ENCODE peak calls at places on chromosomes 6 and 20, in six cellular contexts. E is upper lobe of right lung, V is AG04450, U is aorta, F is EL, O is right lobe of liver. Z is an unnamed sample.

GRCh38 chr6:160227038-160227768 is 31.4 kb downstream of the SLC22A2 start:
- DNase-seq in U (no peak), F (no peak), E (no peak), O (no peak), V (no peak), Z (no peak)

GRCh38 chr20:4488407-4489339 is 233.0 kb upstream of the PRND start:
- DNase-seq in V (peak; percentile 30), U (peak; percentile 51), F (peak; percentile 91), E (no peak), O (no peak), Z (no peak)

GRCh38 chr6:160221918-160222317 is 36.7 kb downstream of the SLC22A2 start:
- DNase-seq in U (no peak), F (no peak), E (no peak), V (no peak), O (no peak), Z (no peak)

GRCh38 chr20:50690979-50691584 is at the start of gene RIPOR3:
- DNase-seq in V (no peak), E (no peak), O (peak; percentile 42), F (peak; percentile 45), U (peak; percentile 48), Z (no peak)

GRCh38 chr20:48400009-48400408 is 427.8 kb downstream of the PREX1 start:
- DNase-seq in V (no peak), E (no peak), O (no peak), U (no peak), F (no peak), Z (no peak)

GRCh38 chr6:155646443-155646842 is 190.8 kb upstream of the NOX3 start:
- DNase-seq in F (no peak), U (no peak), V (no peak), E (no peak), O (no peak), Z (no peak)

GRCh38 chr20:49656304-49656703 is 57.4 kb downstream of the B4GALT5 start:
- DNase-seq in O (no peak), E (no peak), F (no peak), V (no peak), U (no peak), Z (no peak)

GRCh38 chr6:109296305-109296915 is 85.9 kb downstream of the CD164 start:
- DNase-seq in F (no peak), O (no peak), U (no peak), E (no peak), V (no peak), Z (no peak)

GRCh38 chr20:24382775-24383174 is 86.7 kb upstream of the SYNDIG1 start:
- DNase-seq in F (no peak), U (no peak), O (no peak), E (no peak), V (no peak), Z (no peak)

GRCh38 chr6:161091972-161092701 is 100.6 kb downstream of the MAP3K4 start:
- DNase-seq in U (no peak), O (no peak), F (peak; percentile 60), E (no peak), V (no peak), Z (no peak)

GRCh38 chr6:139879823-139880356 is 505.4 kb upstream of the CITED2 start:
- DNase-seq in U (no peak), V (no peak), O (no peak), F (no peak), E (no peak), Z (no peak)

GRCh38 chr20:48910360-48910781 is 11.1 kb upstream of the ARFGEF2 start:
- DNase-seq in O (no peak), E (no peak), V (no peak), F (no peak), U (no peak), Z (no peak)

GRCh38 chr20:4457566-4458543 is 263.9 kb upstream of the PRND start:
- DNase-seq in E (no peak), O (no peak), U (no peak), V (no peak), F (peak; percentile 28), Z (no peak)

GRCh38 chr6:36739947-36740817 is 42.6 kb downstream of the RAB44 start:
- DNase-seq in O (no peak), U (no peak), E (no peak), F (peak; percentile 50), V (no peak), Z (no peak)

GRCh38 chr20:62739581-62740285 is 31.1 kb downstream of the NTSR1 start:
- DNase-seq in V (no peak), E (peak; percentile 66), F (peak; percentile 54), O (peak; percentile 22), U (peak; percentile 52), Z (no peak)

GRCh38 chr6:152124432-152125074 is 317.1 kb downstream of the ESR1 start:
- DNase-seq in V (peak; percentile 45), E (no peak), U (no peak), F (peak; percentile 62), O (no peak), Z (peak; percentile 68)

GRCh38 chr6:31906122-31906521 is 4.2 kb upstream of the ZBTB12 start:
- DNase-seq in E (no peak), V (no peak), F (no peak), O (no peak), U (no peak), Z (no peak)

GRCh38 chr20:49781676-49782075 is 31.0 kb upstream of the SLC9A8 start:
- DNase-seq in O (no peak), V (no peak), E (no peak), F (no peak), U (no peak), Z (no peak)

GRCh38 chr6:21935142-21935541 is 341.6 kb downstream of the SOX4 start:
- DNase-seq in O (no peak), U (no peak), F (no peak), E (no peak), V (no peak), Z (no peak)

GRCh38 chr20:46055269-46055668 is 26.3 kb downstream of the SLC12A5 start:
- DNase-seq in V (no peak), F (no peak), U (no peak), E (no peak), O (no peak), Z (no peak)

GRCh38 chr6:153309666-153310065 is 178.6 kb upstream of the RGS17 start:
- DNase-seq in U (no peak), E (no peak), F (no peak), O (no peak), V (no peak), Z (no peak)

GRCh38 chr20:62887147-62887859 is 25.7 kb upstream of the TCFL5 start:
- DNase-seq in U (no peak), O (peak; percentile 61), F (peak; percentile 91), E (no peak), V (peak; percentile 82), Z (no peak)

GRCh38 chr6:34319471-34319885 is 70.7 kb upstream of the SMIM29 start:
- DNase-seq in U (no peak), V (no peak), F (no peak), E (no peak), O (no peak), Z (no peak)

GRCh38 chr6:90494067-90494773 is 92.7 kb downstream of the MAP3K7 start:
- DNase-seq in O (no peak), E (no peak), F (no peak), V (no peak), U (no peak), Z (no peak)

GRCh38 chr6:54440549-54440948 is 132.3 kb downstream of the TINAG start:
- DNase-seq in V (no peak), O (no peak), U (no peak), E (no peak), F (no peak), Z (no peak)

GRCh38 chr20:58482416-58482815 is 32.8 kb downstream of the APCDD1L start:
- DNase-seq in O (no peak), V (no peak), U (no peak), F (no peak), E (no peak), Z (peak; percentile 22)

GRCh38 chr20:60389882-60390281 is 431.7 kb downstream of the CDH26 start:
- DNase-seq in O (no peak), U (no peak), E (no peak), V (no peak), F (no peak), Z (no peak)

GRCh38 chr6:163249651-163250101 is 164.8 kb upstream of the QKI start:
- DNase-seq in E (no peak), O (no peak), V (no peak), F (peak; percentile 44), U (no peak), Z (no peak)

GRCh38 chr20:42588847-42589246 is 600.9 kb downstream of the PTPRT start:
- DNase-seq in V (no peak), U (no peak), F (no peak), E (no peak), O (no peak), Z (no peak)

GRCh38 chr20:23626040-23626620 is 11.6 kb downstream of the CST3 start:
- DNase-seq in V (no peak), U (no peak), F (no peak), E (no peak), O (no peak), Z (no peak)

GRCh38 chr20:17735959-17736621 is 36.3 kb downstream of the BANF2 start:
- DNase-seq in O (no peak), V (no peak), E (no peak), F (peak; percentile 48), U (no peak), Z (no peak)

GRCh38 chr6:2485116-2485515 is 239.7 kb upstream of the GMDS start:
- DNase-seq in F (no peak), O (no peak), U (no peak), V (no peak), E (no peak), Z (no peak)

GRCh38 chr6:53731906-53732636 is 62.7 kb upstream of the LRRC1 start:
- DNase-seq in U (no peak), O (no peak), V (no peak), F (no peak), E (no peak), Z (no peak)

GRCh38 chr6:102064142-102064541 is 670.6 kb downstream of the GRIK2 start:
- DNase-seq in F (no peak), V (no peak), U (no peak), E (no peak), O (no peak), Z (no peak)

GRCh38 chr6:71460933-71461332 is 172.3 kb downstream of the OGFRL1 start:
- DNase-seq in F (peak; percentile 60), V (no peak), U (no peak), E (no peak), O (no peak), Z (no peak)

GRCh38 chr6:89539779-89540178 is 98.8 kb downstream of the LYRM2 start:
- DNase-seq in U (no peak), F (no peak), V (no peak), O (no peak), E (no peak), Z (no peak)